ENCODE peak calls at places on chromosomes 2 and 18, in four cellular contexts. J is colonic mucosa, I is A549, R is GM12865. Z is an unnamed sample.

GRCh38 chr2:224069172-224069571 is 30.1 kb upstream of the SERPINE2 start:
- DNase-seq in R (no peak), J (peak), I (no peak), Z (no peak)

GRCh38 chr2:102251042-102251848 is 60.1 kb upstream of the IL1RL1 start:
- DNase-seq in I (peak), J (peak), R (peak), Z (peak)

GRCh38 chr2:127609818-127610217 is 36.1 kb upstream of the GPR17 start:
- DNase-seq in R (no peak), I (no peak), J (no peak), Z (no peak)

GRCh38 chr2:54483426-54483825 is 27.3 kb downstream of the SPTBN1 start:
- DNase-seq in I (peak), R (no peak), J (no peak), Z (no peak)

GRCh38 chr18:10089881-10090280 is 176.1 kb downstream of the VAPA start:
- DNase-seq in J (no peak), R (no peak), I (no peak), Z (no peak)

GRCh38 chr2:199704358-199705238 is 146.4 kb downstream of the FTCDNL1 start:
- DNase-seq in I (peak), R (peak), J (peak), Z (peak)

GRCh38 chr2:72965016-72965415 is 47.7 kb downstream of the EMX1 start:
- DNase-seq in I (no peak), R (no peak), J (no peak), Z (no peak)

GRCh38 chr2:170892391-170892951 is 36.6 kb upstream of the GORASP2 start:
- DNase-seq in I (no peak), J (no peak), R (no peak), Z (no peak)

GRCh38 chr2:159755788-159756187 is 42.2 kb downstream of the CD302 start:
- DNase-seq in I (peak), J (no peak), R (no peak), Z (no peak)

GRCh38 chr2:134177351-134177931 is 76.4 kb upstream of the MGAT5 start:
- DNase-seq in I (no peak), R (no peak), J (no peak), Z (no peak)

GRCh38 chr18:58819051-58819450 is 45.6 kb upstream of the ZNF532 start:
- DNase-seq in I (no peak), R (peak), J (no peak), Z (peak)

GRCh38 chr2:27809761-27810241 is 38.3 kb downstream of the MRPL33 start:
- DNase-seq in R (no peak), I (peak), J (no peak), Z (no peak)

DNA sequence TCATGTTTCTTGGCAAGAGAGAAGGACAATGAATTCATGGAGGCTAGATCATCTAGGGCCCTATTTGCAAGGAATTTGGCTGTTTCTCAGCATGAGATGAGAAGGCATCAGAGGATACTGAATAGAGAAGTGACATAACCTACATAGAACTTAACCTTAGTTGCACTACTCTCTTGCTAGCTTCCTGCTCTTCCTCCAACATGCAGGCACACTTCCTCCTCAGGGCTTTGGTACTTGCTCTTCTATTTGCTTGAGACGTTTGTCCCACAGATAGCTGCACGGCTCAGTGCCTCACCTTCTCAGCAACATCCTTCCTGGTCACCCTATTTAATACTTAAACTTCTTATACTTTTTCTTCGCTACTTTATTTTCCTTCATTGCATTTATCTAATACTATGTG is 20.0 kb upstream of the LANCL1 start:
- DNase-seq in R (peak), I (no peak), J (no peak), Z (no peak)
- TF ChIP-seq CTCF in R (no peak), I (no peak), J (no peak), Z (no peak)

GRCh38 chr2:10709290-10709939 is 12.0 kb upstream of the ATP6V1C2 start:
- DNase-seq in I (peak), J (peak), R (no peak), Z (no peak)
- TF ChIP-seq CTCF in I (peak), J (peak), R (peak), Z (peak)

GRCh38 chr2:26344581-26345283 is 1.2 kb upstream of the SELENOI start:
- DNase-seq in I (no peak), J (peak), R (peak), Z (no peak)

GRCh38 chr2:26346454-26347053 is at the start of gene ADGRF3:
- DNase-seq in I (no peak), R (peak), J (peak), Z (peak)

GRCh38 chr2:26347286-26347865 is 787 bp upstream of the ADGRF3 start:
- DNase-seq in J (no peak), R (peak), I (no peak), Z (no peak)

GRCh38 chr2:26345284-26345553 is 724 bp upstream of the SELENOI start:
- DNase-seq in J (no peak), I (no peak), R (no peak), Z (no peak)

DNA sequence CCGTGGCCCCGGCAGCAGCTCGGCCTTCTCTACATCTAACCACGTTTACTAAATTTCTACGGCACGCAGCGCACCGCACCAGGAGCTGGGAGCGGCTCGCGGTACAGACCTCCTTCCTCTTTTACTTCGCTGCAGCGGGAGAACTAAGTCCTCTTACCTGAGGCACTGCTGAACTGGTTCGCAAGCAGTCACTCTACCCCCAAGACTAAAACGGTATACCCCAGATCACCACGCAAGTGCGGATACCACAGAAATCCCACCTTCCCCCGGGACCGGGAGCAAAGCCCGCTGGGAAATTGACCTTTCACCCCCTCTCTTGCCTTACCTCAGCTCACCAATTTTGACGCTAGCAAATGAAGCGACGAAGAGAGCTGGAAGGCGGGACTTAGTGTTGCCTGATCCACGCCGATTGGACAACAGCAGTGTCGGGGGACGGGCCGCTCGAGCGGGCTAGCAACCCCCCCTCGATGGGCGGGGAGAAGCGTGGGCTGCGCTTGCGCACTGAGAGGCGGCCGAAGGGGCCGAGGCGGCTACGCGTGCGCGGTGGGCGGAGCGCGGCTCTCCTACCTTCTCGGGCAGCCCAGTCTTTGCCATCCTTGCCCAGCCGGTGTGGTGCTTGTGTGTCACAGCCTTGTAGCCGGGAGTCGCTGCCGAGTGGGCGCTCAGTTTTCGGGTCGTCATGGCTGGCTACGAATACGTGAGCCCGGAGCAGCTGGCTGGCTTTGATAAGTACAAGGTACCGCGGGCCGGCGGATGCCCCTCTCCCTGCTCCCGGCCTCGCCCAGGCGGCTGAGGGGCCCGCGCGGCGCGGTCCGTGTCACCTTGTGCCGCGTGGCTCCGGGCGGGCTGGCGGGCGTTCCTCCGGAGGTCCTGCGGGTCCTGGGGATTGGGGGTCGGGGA is at the start of gene SELENOI:
- DNase-seq in I (peak), J (peak), R (peak), Z (peak)
- TF ChIP-seq CTCF in I (no peak), J (no peak), R (no peak), Z (no peak)

GRCh38 chr2:241722896-241723454 is 11.5 kb upstream of the D2HGDH start:
- DNase-seq in I (no peak), R (no peak), J (no peak), Z (no peak)

GRCh38 chr2:241721852-241722251 is 12.6 kb upstream of the D2HGDH start:
- DNase-seq in J (no peak), I (no peak), R (no peak), Z (no peak)

GRCh38 chr2:241724975-241725870 is 9.2 kb upstream of the D2HGDH start:
- DNase-seq in R (no peak), J (no peak), I (no peak), Z (no peak)

GRCh38 chr2:241726459-241726858 is 8.0 kb upstream of the D2HGDH start:
- DNase-seq in R (no peak), I (no peak), J (no peak), Z (no peak)

GRCh38 chr2:241724259-241724974 is 10.0 kb upstream of the D2HGDH start:
- DNase-seq in R (no peak), I (no peak), J (no peak), Z (no peak)
- TF ChIP-seq CTCF in R (no peak), I (no peak), J (no peak), Z (no peak)

GRCh38 chr2:172864182-172864581 is 128.5 kb downstream of the RAPGEF4 start:
- DNase-seq in J (peak), I (no peak), R (peak), Z (peak)

GRCh38 chr2:172862077-172862476 is 126.4 kb downstream of the RAPGEF4 start:
- DNase-seq in J (no peak), R (no peak), I (no peak), Z (no peak)

GRCh38 chr2:172863341-172863740 is 127.7 kb downstream of the RAPGEF4 start:
- DNase-seq in R (no peak), I (no peak), J (no peak), Z (no peak)

GRCh38 chr2:172861632-172862031 is 126.0 kb downstream of the RAPGEF4 start:
- DNase-seq in R (no peak), J (no peak), I (no peak), Z (no peak)

DNA sequence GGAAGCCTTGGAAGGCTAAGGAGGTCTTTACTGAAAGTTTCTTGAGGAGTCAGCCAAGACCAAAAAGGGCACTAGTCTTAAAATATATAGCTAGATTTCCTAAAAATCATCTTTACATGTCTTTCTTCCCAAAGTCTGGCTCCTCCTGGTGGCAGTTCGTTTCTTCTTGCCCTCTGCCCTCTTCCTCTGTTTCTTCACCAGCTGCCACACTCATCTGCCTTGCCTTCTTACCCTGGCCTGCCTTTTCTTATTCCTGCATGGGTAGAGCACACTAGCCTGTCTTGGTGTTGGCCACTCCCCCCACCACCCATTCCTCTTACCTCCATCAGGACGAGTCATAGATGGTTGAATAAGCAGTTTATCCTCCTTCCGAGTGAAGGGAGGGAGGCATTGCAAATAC is 129.8 kb downstream of the RAPGEF4 start:
- DNase-seq in R (no peak), I (no peak), J (no peak), Z (no peak)
- TF ChIP-seq CTCF in R (no peak), I (peak), J (no peak), Z (no peak)

DNA sequence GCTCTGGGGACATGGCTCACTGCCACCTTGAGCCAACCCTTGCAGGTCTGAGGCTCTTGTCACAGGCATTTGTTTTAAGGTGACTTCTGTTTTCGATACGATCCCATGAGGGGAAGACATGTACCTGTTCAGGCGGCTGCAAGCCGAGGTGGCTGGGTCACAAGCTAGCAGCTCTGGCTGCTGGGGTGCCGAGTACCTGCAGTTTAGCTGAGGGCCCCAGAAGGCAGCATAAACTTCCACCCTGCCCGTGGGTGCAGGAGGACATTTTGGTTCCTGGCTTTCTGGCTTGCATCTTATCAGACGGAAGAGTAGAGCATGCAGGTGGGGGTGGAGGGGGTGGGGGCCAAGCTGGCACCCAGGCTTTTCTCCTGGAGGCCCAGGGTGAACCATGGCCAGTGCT is 28.4 kb downstream of the COA5 start:
- DNase-seq in I (no peak), J (no peak), R (no peak), Z (no peak)
- TF ChIP-seq CTCF in I (no peak), J (no peak), R (no peak), Z (no peak)

GRCh38 chr2:216064014-216064630 is 17.5 kb downstream of the PECR start:
- DNase-seq in R (no peak), I (no peak), J (no peak), Z (no peak)

GRCh38 chr2:216057688-216058193 is 23.9 kb downstream of the PECR start:
- DNase-seq in J (peak), I (peak), R (peak), Z (peak)

GRCh38 chr2:216055661-216056060 is 25.9 kb downstream of the PECR start:
- DNase-seq in J (no peak), I (no peak), R (no peak), Z (no peak)

GRCh38 chr2:216056739-216057138 is 24.9 kb downstream of the PECR start:
- DNase-seq in J (no peak), R (peak), I (peak), Z (peak)

GRCh38 chr2:216059233-216059834 is 22.3 kb downstream of the PECR start:
- DNase-seq in I (no peak), J (no peak), R (peak), Z (no peak)
- TF ChIP-seq CTCF in I (no peak), J (no peak), R (peak), Z (no peak)

GRCh38 chr2:120832296-120833070 is 96.8 kb downstream of the GLI2 start:
- DNase-seq in R (no peak), I (no peak), J (no peak), Z (no peak)

GRCh38 chr2:120831891-120832290 is 96.2 kb downstream of the GLI2 start:
- DNase-seq in J (no peak), R (no peak), I (no peak), Z (no peak)

GRCh38 chr2:120834206-120834605 is 98.5 kb downstream of the GLI2 start:
- DNase-seq in J (no peak), R (no peak), I (no peak), Z (no peak)

GRCh38 chr2:120831106-120831505 is 95.4 kb downstream of the GLI2 start:
- DNase-seq in R (no peak), J (no peak), I (no peak), Z (no peak)

DNA sequence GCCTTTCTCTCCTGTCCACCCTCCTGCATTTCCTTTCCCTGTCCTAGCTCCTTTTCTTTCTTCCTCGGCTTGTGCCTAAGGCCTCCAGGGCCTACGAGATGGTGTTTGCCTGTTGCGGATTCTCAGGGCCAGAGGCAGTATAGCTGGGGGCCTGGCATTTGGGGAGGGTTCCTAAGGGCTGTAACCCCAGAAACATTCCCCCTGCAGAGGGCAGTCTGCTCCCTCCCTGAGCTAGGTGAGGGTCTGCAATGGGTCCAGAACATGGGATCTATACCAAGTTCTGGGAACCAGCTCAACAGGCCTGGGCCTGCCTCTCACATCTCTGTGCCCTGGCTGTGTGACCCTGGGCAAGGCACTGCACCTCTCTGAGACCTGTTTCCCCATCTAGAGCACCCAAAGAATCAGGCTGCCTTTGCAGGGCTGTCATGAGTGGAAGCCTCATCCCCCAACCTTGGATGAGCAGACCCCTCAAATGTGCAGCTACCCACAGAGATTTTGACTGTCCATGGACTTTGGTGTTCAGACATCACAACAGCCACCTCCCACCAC is 97.5 kb downstream of the GLI2 start:
- DNase-seq in R (no peak), J (no peak), I (no peak), Z (no peak)
- TF ChIP-seq CTCF in R (no peak), J (no peak), I (no peak), Z (no peak)

GRCh38 chr2:113041871-113042270 is 10.8 kb downstream of the IL36B start:
- DNase-seq in J (no peak), R (no peak), I (no peak), Z (no peak)
- TF ChIP-seq CTCF in J (no peak), R (peak), I (no peak), Z (no peak)

DNA sequence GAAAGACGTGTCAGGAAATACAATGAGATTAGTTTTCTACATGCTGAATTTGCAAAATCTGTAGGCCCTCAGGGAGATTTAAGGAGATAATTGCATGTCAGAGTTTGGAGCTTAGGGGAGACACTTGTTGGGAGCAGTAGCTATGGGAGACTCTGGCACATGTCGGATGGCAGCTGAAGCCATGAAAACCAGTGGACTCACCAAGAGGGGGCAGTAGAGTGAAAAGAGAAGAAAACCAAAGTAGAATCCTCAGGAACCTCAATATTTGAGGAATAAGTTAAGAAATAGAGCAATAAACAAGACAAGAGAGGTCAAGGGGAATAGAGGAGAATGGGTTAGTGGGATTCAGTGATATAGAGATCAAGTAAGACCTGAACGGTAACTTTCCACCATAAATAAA is 24.8 kb downstream of the RUFY4 start:
- DNase-seq in R (no peak), J (no peak), I (no peak), Z (no peak)
- TF ChIP-seq CTCF in R (no peak), J (no peak), I (no peak), Z (no peak)

Z was measured in GM10248.